ENCODE peak calls at places on chromosomes 16 and 17, in seven cellular contexts. P, L, Q, S, F, K and R are unnamed samples.

GRCh38 chr17:45247429-45248131 is 14.3 kb downstream of the SPATA32 start:
- DNase-seq in L (peak), P (peak), K (peak), S (peak), F (peak), Q (peak), R (peak)

GRCh38 chr16:82081271-82081670 is 46.2 kb downstream of the HSD17B2 start:
- DNase-seq in Q (no peak), F (no peak), L (no peak), S (no peak), P (no peak), K (no peak), R (no peak)

GRCh38 chr17:77690271-77691161 is 268.0 kb upstream of the TNRC6C start:
- DNase-seq in L (peak), F (no peak), Q (no peak), S (no peak), P (no peak), K (no peak), R (peak)

GRCh38 chr16:46859719-46860152 is 24.4 kb upstream of the GPT2 start:
- DNase-seq in S (peak), P (no peak), K (no peak), L (peak), F (peak), Q (no peak), R (no peak)

GRCh38 chr17:8481703-8482102 is 46.0 kb downstream of the NDEL1 start:
- DNase-seq in L (no peak), S (no peak), K (no peak), F (no peak), P (no peak), Q (no peak), R (no peak)

GRCh38 chr16:64791756-64792155 is 330.1 kb downstream of the CDH11 start:
- DNase-seq in Q (no peak), P (no peak), F (peak), S (no peak), L (no peak), K (no peak), R (no peak)

GRCh38 chr17:14057591-14057990 is 11.7 kb upstream of the COX10 start:
- DNase-seq in Q (no peak), F (no peak), P (no peak), L (no peak), K (no peak), S (no peak), R (no peak)

GRCh38 chr16:89917773-89918452 is 749 bp upstream of the MC1R start:
- DNase-seq in F (peak), L (peak), Q (peak), P (peak), K (peak), S (peak), R (peak)

GRCh38 chr17:63702223-63702577 is 2.3 kb upstream of the LIMD2 start:
- DNase-seq in S (no peak), K (no peak), P (peak), F (no peak), Q (no peak), L (peak), R (peak)

GRCh38 chr16:31298958-31299357 is 39.2 kb downstream of the ITGAM start:
- DNase-seq in F (peak), Q (peak), P (no peak), K (no peak), S (peak), L (no peak), R (no peak)